ENCODE peak calls at places on chromosomes 6 and 20, in nine cellular contexts. D is stimulated activated CD8-positive, alpha-beta memory T cell treated with anti-CD3 and anti-CD28 coated beads, Interleukin-2, amount 100 ng/mL, for 1 hour; P is NCI-H748 treated with DMSO at 0.1 percent for 48 hours; G is cerebellar cortex; K is astrocyte of the spinal cord; O is lung microvascular endothelial cell; F is stimulated activated effector memory CD8-positive, alpha-beta T cell treated with anti-CD3 and anti-CD28 coated beads, Interleukin-12 subunit alpha, Interleukin-12 subunit beta, amount 100 ng/mL, for 72 hours; N is hypothalamus; Z is activated T-cell treated with anti-CD3 and anti-CD28 coated beads, Interleukin-2, amount 50 U/mL, for 72 hours. E is an unnamed sample.

GRCh38 chr20:62776692-62777527 is 19.4 kb upstream of the MRGBP start:
- DNase-seq in G (peak), O (peak), D (peak), F (no peak), P (no peak), N (no peak), K (no peak), Z (peak), E (peak)

GRCh38 chr6:31057426-31058003 is 47.2 kb downstream of the MUC22 start:
- DNase-seq in N (no peak), K (peak), G (no peak), D (no peak), F (no peak), Z (no peak), O (peak), P (no peak), E (no peak)

GRCh38 chr6:31794866-31795615 is 511 bp downstream of the VARS1 start:
- DNase-seq in K (peak), F (no peak), O (peak), D (no peak), P (no peak), G (no peak), N (no peak), Z (no peak), E (no peak)

GRCh38 chr20:38172344-38172743 is 7.3 kb upstream of the TGM2 start:
- DNase-seq in P (no peak), Z (no peak), F (no peak), N (no peak), G (no peak), D (no peak), O (no peak), K (peak), E (no peak)

GRCh38 chr20:57030611-57031600 is 235.5 kb downstream of the BMP7 start:
- DNase-seq in G (no peak), O (no peak), D (no peak), F (no peak), Z (no peak), N (no peak), P (no peak), K (peak), E (no peak)

GRCh38 chr6:143402721-143403336 is 47.7 kb downstream of the ADAT2 start:
- DNase-seq in K (no peak), O (no peak), F (no peak), N (no peak), P (no peak), Z (no peak), D (no peak), G (no peak), E (no peak)

GRCh38 chr6:7086488-7086887 is 21.3 kb upstream of the RREB1 start:
- DNase-seq in N (no peak), K (peak), F (no peak), O (peak), D (no peak), G (no peak), Z (peak), P (no peak), E (peak)

GRCh38 chr6:93423542-93423941 is 4.2 kb upstream of the EPHA7 start:
- DNase-seq in D (no peak), P (peak), K (peak), O (peak), G (peak), N (no peak), F (no peak), Z (peak), E (no peak)

GRCh38 chr20:1242530-1242929 is 16.7 kb downstream of the RAD21L1 start:
- DNase-seq in F (no peak), D (no peak), O (peak), Z (no peak), K (peak), G (no peak), N (no peak), P (no peak), E (no peak)

GRCh38 chr6:63434936-63435335 is 115.2 kb upstream of the LGSN start:
- DNase-seq in N (no peak), G (no peak), P (no peak), F (no peak), K (no peak), D (no peak), Z (no peak), O (no peak), E (no peak)

GRCh38 chr6:43878823-43879495 is 108.9 kb downstream of the VEGFA start:
- DNase-seq in P (no peak), O (no peak), F (no peak), Z (no peak), N (peak), G (peak), D (no peak), K (no peak), E (no peak)

GRCh38 chr6:18265099-18265372 is 706 bp upstream of the DEK start:
- DNase-seq in N (no peak), Z (no peak), P (peak), K (no peak), D (no peak), O (no peak), G (no peak), F (no peak), E (no peak)

GRCh38 chr6:3455121-3455489 is 1.7 kb downstream of the SLC22A23 start:
- DNase-seq in K (no peak), N (no peak), G (peak), O (no peak), P (peak), Z (peak), D (no peak), F (no peak), E (no peak)

GRCh38 chr20:20953738-20954657 is 152.2 kb downstream of the LINC00237 start:
- DNase-seq in F (no peak), O (no peak), P (no peak), K (no peak), N (no peak), D (no peak), Z (no peak), G (no peak), E (no peak)

GRCh38 chr6:38163186-38164130 is 343.9 kb downstream of the ZFAND3 start:
- DNase-seq in O (no peak), G (no peak), Z (no peak), D (no peak), P (no peak), F (no peak), K (no peak), N (no peak), E (no peak)

GRCh38 chr20:1273366-1273765 is 7.3 kb downstream of the SNPH start:
- DNase-seq in G (no peak), O (no peak), K (no peak), Z (no peak), N (no peak), P (no peak), D (no peak), F (no peak), E (no peak)

GRCh38 chr20:46371656-46372055 is 34.8 kb downstream of the ELMO2 start:
- DNase-seq in Z (no peak), D (no peak), P (no peak), O (peak), K (no peak), F (no peak), G (no peak), N (no peak), E (no peak)

GRCh38 chr20:58833921-58834320 is 16.8 kb downstream of the GNAS-AS1 start:
- DNase-seq in K (no peak), O (no peak), D (no peak), P (peak), G (no peak), F (no peak), N (no peak), Z (no peak), E (no peak)

GRCh38 chr6:18042536-18043145 is 55.2 kb upstream of the KIF13A start:
- DNase-seq in O (no peak), D (no peak), K (no peak), N (no peak), P (no peak), Z (no peak), F (no peak), G (no peak), E (no peak)

GRCh38 chr6:127420558-127420957 is 38.6 kb downstream of the KIAA0408 start:
- DNase-seq in Z (peak), D (peak), O (peak), G (peak), F (peak), P (no peak), K (peak), N (no peak), E (peak)

GRCh38 chr20:48052492-48052870 is 267.2 kb upstream of the SULF2 start:
- DNase-seq in D (no peak), F (no peak), N (no peak), P (peak), O (peak), G (no peak), Z (no peak), K (no peak), E (no peak)

GRCh38 chr6:35259946-35260626 is 551 bp downstream of the ZNF76 start:
- DNase-seq in P (no peak), K (peak), D (peak), N (no peak), F (peak), G (peak), O (peak), Z (peak), E (peak)

GRCh38 chr20:60271597-60271996 is 313.4 kb downstream of the CDH26 start:
- DNase-seq in F (no peak), K (no peak), G (peak), Z (no peak), O (no peak), N (no peak), D (no peak), P (no peak), E (no peak)

GRCh38 chr6:42692151-42692911 is 30.1 kb downstream of the PRPH2 start:
- DNase-seq in K (peak), P (no peak), D (no peak), N (no peak), O (peak), G (no peak), Z (peak), F (no peak), E (no peak)

GRCh38 chr20:51340451-51340840 is 202.1 kb downstream of the NFATC2 start:
- DNase-seq in P (no peak), F (no peak), Z (no peak), G (no peak), N (no peak), K (no peak), O (no peak), D (no peak), E (no peak)

GRCh38 chr6:39166189-39166917 is 51.4 kb upstream of the SAYSD1 start:
- DNase-seq in F (peak), D (peak), O (peak), Z (peak), G (peak), N (peak), P (peak), K (peak), E (peak)

GRCh38 chr20:63292292-63292701 is 689 bp upstream of the COL20A1 start:
- DNase-seq in O (no peak), G (no peak), D (no peak), Z (no peak), P (no peak), K (no peak), N (no peak), F (no peak), E (no peak)

GRCh38 chr6:27293436-27294152 is 18.5 kb downstream of the POM121L2 start:
- DNase-seq in O (no peak), P (peak), F (no peak), Z (no peak), K (peak), N (no peak), G (peak), D (no peak), E (no peak)

GRCh38 chr6:41040911-41041536 is 1.2 kb upstream of the TSPO2 start:
- DNase-seq in G (no peak), K (no peak), N (no peak), O (no peak), F (no peak), Z (no peak), D (no peak), P (no peak), E (no peak)

GRCh38 chr20:41524980-41525613 is 93.1 kb downstream of the CHD6 start:
- DNase-seq in O (peak), D (no peak), P (no peak), F (no peak), G (peak), N (no peak), Z (no peak), K (peak), E (no peak)

GRCh38 chr20:10929023-10929422 is 255.2 kb upstream of the JAG1 start:
- DNase-seq in K (no peak), Z (no peak), N (no peak), G (no peak), D (no peak), F (no peak), O (peak), P (no peak), E (no peak)

GRCh38 chr20:34004790-34005457 is 11.2 kb downstream of the RALY start:
- DNase-seq in N (no peak), K (no peak), G (no peak), P (no peak), D (no peak), O (no peak), F (no peak), Z (no peak), E (no peak)

GRCh38 chr20:62860391-62860923 is 1.2 kb downstream of the TCFL5 start:
- DNase-seq in G (no peak), Z (no peak), O (peak), F (no peak), P (no peak), D (no peak), K (no peak), N (peak), E (no peak)

GRCh38 chr20:58839474-58839874 is 11.2 kb downstream of the GNAS-AS1 start:
- DNase-seq in D (no peak), F (no peak), N (no peak), G (peak), K (peak), P (no peak), O (peak), Z (peak), E (peak)

GRCh38 chr6:83873869-83874268 is 14.4 kb downstream of the CYB5R4 start:
- DNase-seq in P (no peak), N (no peak), K (no peak), F (no peak), D (no peak), Z (no peak), O (no peak), G (no peak), E (no peak)

GRCh38 chr20:4181956-4182945 is 166.9 kb upstream of the RNF24 start:
- DNase-seq in Z (no peak), F (no peak), P (no peak), G (no peak), O (no peak), N (no peak), D (no peak), K (no peak), E (no peak)

GRCh38 chr6:148064406-148065134 is 278.1 kb upstream of the SASH1 start:
- DNase-seq in F (no peak), N (no peak), G (no peak), K (no peak), Z (no peak), O (peak), P (no peak), D (no peak), E (no peak)

E was measured in GM13977.